ENCODE peak calls at places on chromosomes 11 and 22, in four cellular contexts. One of them, this sample, is unnamed.

GRCh38 chr11:11413776-11414175 is 60.7 kb upstream of the CSNK2A3 start:
- DNase-seq in mesendoderm: no peak
- DNase-seq in mesenchymal stem cell: no peak
- DNase-seq in neuronal stem cell: no peak
- DNase-seq in this sample: no peak

GRCh38 chr22:23683545-23683944 is 7.3 kb upstream of the RGL4 start:
- DNase-seq in mesendoderm: no peak
- DNase-seq in mesenchymal stem cell: no peak
- DNase-seq in neuronal stem cell: no peak
- DNase-seq in this sample: no peak

GRCh38 chr22:39087881-39088687 is 9.0 kb upstream of the APOBEC3H start:
- DNase-seq in mesendoderm: peak; percentile 54
- DNase-seq in mesenchymal stem cell: peak; percentile 6
- DNase-seq in neuronal stem cell: peak; percentile 44
- DNase-seq in this sample: no peak

GRCh38 chr11:33375688-33376311 is 118.6 kb downstream of the HIPK3 start:
- DNase-seq in mesendoderm: peak; percentile 43
- DNase-seq in mesenchymal stem cell: peak; percentile 26
- DNase-seq in neuronal stem cell: peak; percentile 37
- DNase-seq in this sample: peak; percentile 28

GRCh38 chr22:42651134-42651533 is 1.9 kb upstream of the CYB5R3 start:
- DNase-seq in mesenchymal stem cell: peak; percentile 46
- DNase-seq in mesendoderm: no peak
- DNase-seq in neuronal stem cell: no peak
- DNase-seq in this sample: peak; percentile 69

GRCh38 chr22:29691636-29692326 is 28.0 kb upstream of the CABP7 start:
- DNase-seq in mesenchymal stem cell: no peak
- DNase-seq in mesendoderm: peak; percentile 74
- DNase-seq in neuronal stem cell: no peak
- DNase-seq in this sample: no peak

GRCh38 chr11:61354208-61354607 is 7.5 kb downstream of the CYB561A3 start:
- DNase-seq in mesendoderm: no peak
- DNase-seq in mesenchymal stem cell: no peak
- DNase-seq in neuronal stem cell: no peak
- DNase-seq in this sample: no peak

GRCh38 chr11:44952500-44953260 is 2.0 kb upstream of the TP53I11 start:
- DNase-seq in neuronal stem cell: no peak
- DNase-seq in mesenchymal stem cell: no peak
- DNase-seq in mesendoderm: no peak
- DNase-seq in this sample: no peak

GRCh38 chr11:92322225-92322624 is 97.6 kb downstream of the FAT3 start:
- DNase-seq in mesendoderm: no peak
- DNase-seq in mesenchymal stem cell: peak; percentile 29
- DNase-seq in neuronal stem cell: no peak
- DNase-seq in this sample: peak; percentile 42

GRCh38 chr22:38957808-38958207 is 399 bp downstream of the APOBEC3A start:
- DNase-seq in mesendoderm: no peak
- DNase-seq in mesenchymal stem cell: no peak
- DNase-seq in neuronal stem cell: no peak
- DNase-seq in this sample: no peak

GRCh38 chr11:100727410-100727809 is 40.3 kb downstream of the ARHGAP42 start:
- DNase-seq in neuronal stem cell: no peak
- DNase-seq in mesendoderm: no peak
- DNase-seq in mesenchymal stem cell: peak; percentile 28
- DNase-seq in this sample: no peak

GRCh38 chr11:57144531-57145320 is 37.0 kb upstream of the LRRC55 start:
- DNase-seq in mesendoderm: peak; percentile 96
- DNase-seq in mesenchymal stem cell: no peak
- DNase-seq in neuronal stem cell: no peak
- DNase-seq in this sample: no peak

GRCh38 chr11:45655347-45655756 is 10.1 kb downstream of the CHST1 start:
- DNase-seq in mesendoderm: peak; percentile 93
- DNase-seq in neuronal stem cell: peak; percentile 79
- DNase-seq in mesenchymal stem cell: peak; percentile 74
- DNase-seq in this sample: peak; percentile 51

GRCh38 chr22:21826204-21826603 is 41.2 kb downstream of the MAPK1 start:
- DNase-seq in mesenchymal stem cell: no peak
- DNase-seq in neuronal stem cell: no peak
- DNase-seq in mesendoderm: no peak
- DNase-seq in this sample: no peak

GRCh38 chr11:10899542-10899830 is 41.6 kb upstream of the ZBED5 start:
- DNase-seq in mesendoderm: no peak
- DNase-seq in neuronal stem cell: no peak
- DNase-seq in mesenchymal stem cell: no peak
- DNase-seq in this sample: no peak

GRCh38 chr11:113163291-113164030 is 150.9 kb upstream of the TTC12 start:
- DNase-seq in mesendoderm: no peak
- DNase-seq in neuronal stem cell: no peak
- DNase-seq in mesenchymal stem cell: peak; percentile 64
- DNase-seq in this sample: no peak

GRCh38 chr22:48259991-48260670 is 1497.7 kb downstream of the TBC1D22A start:
- DNase-seq in neuronal stem cell: no peak
- DNase-seq in mesenchymal stem cell: no peak
- DNase-seq in mesendoderm: no peak
- DNase-seq in this sample: no peak

GRCh38 chr22:39117585-39118191 is 20.6 kb downstream of the APOBEC3H start:
- DNase-seq in mesendoderm: peak; percentile 81
- DNase-seq in mesenchymal stem cell: peak; percentile 54
- DNase-seq in neuronal stem cell: no peak
- DNase-seq in this sample: peak; percentile 49

GRCh38 chr22:41478891-41479521 is 10.1 kb downstream of the ACO2 start:
- DNase-seq in mesendoderm: no peak
- DNase-seq in mesenchymal stem cell: peak; percentile 52
- DNase-seq in neuronal stem cell: no peak
- DNase-seq in this sample: peak; percentile 59

GRCh38 chr22:41478473-41478872 is 9.6 kb downstream of the ACO2 start:
- DNase-seq in mesendoderm: no peak
- DNase-seq in mesenchymal stem cell: no peak
- DNase-seq in neuronal stem cell: no peak
- DNase-seq in this sample: no peak

GRCh38 chr22:41481131-41481830 is 12.4 kb downstream of the ACO2 start:
- DNase-seq in mesenchymal stem cell: no peak
- DNase-seq in neuronal stem cell: no peak
- DNase-seq in mesendoderm: peak; percentile 23
- DNase-seq in this sample: peak; percentile 54

GRCh38 chr22:41480397-41480735 is 11.4 kb downstream of the ACO2 start:
- DNase-seq in neuronal stem cell: no peak
- DNase-seq in mesenchymal stem cell: no peak
- DNase-seq in mesendoderm: no peak
- DNase-seq in this sample: peak; percentile 92

GRCh38 chr22:41479671-41480396 is 10.9 kb downstream of the ACO2 start:
- DNase-seq in neuronal stem cell: peak; percentile 83
- DNase-seq in mesendoderm: peak; percentile 70
- DNase-seq in mesenchymal stem cell: peak; percentile 59
- DNase-seq in this sample: peak; percentile 73
- H3K18ac ChIP-seq in neuronal stem cell: peak overlapping the region; percentile 12
- H3K18ac ChIP-seq in mesendoderm: no peak overlapping the region
- H3K18ac ChIP-seq in mesenchymal stem cell: no peak overlapping the region
- H3K18ac ChIP-seq in this sample: no peak overlapping the region

GRCh38 chr11:8017071-8017470 is 29.9 kb downstream of the EIF3F start:
- DNase-seq in mesendoderm: no peak
- DNase-seq in mesenchymal stem cell: no peak
- DNase-seq in neuronal stem cell: no peak
- DNase-seq in this sample: no peak

GRCh38 chr11:8019671-8020597 is 32.8 kb downstream of the EIF3F start:
- DNase-seq in neuronal stem cell: no peak
- DNase-seq in mesendoderm: no peak
- DNase-seq in mesenchymal stem cell: peak; percentile 27
- DNase-seq in this sample: peak; percentile 40

GRCh38 chr11:8018742-8019631 is 31.9 kb downstream of the EIF3F start:
- DNase-seq in neuronal stem cell: peak; percentile 75
- DNase-seq in mesenchymal stem cell: peak; percentile 78
- DNase-seq in mesendoderm: peak; percentile 94
- DNase-seq in this sample: peak; percentile 69

GRCh38 chr11:8016396-8016949 is 29.3 kb downstream of the EIF3F start:
- DNase-seq in neuronal stem cell: no peak
- DNase-seq in mesendoderm: peak; percentile 77
- DNase-seq in mesenchymal stem cell: no peak
- DNase-seq in this sample: no peak

GRCh38 chr11:8017894-8018741 is 31.0 kb downstream of the EIF3F start:
- DNase-seq in mesenchymal stem cell: peak; percentile 40
- DNase-seq in mesendoderm: no peak
- DNase-seq in neuronal stem cell: no peak
- DNase-seq in this sample: no peak
- H3K18ac ChIP-seq in mesenchymal stem cell: no peak overlapping the region
- H3K18ac ChIP-seq in mesendoderm: no peak overlapping the region
- H3K18ac ChIP-seq in neuronal stem cell: no peak overlapping the region
- H3K18ac ChIP-seq in this sample: no peak overlapping the region

DNA sequence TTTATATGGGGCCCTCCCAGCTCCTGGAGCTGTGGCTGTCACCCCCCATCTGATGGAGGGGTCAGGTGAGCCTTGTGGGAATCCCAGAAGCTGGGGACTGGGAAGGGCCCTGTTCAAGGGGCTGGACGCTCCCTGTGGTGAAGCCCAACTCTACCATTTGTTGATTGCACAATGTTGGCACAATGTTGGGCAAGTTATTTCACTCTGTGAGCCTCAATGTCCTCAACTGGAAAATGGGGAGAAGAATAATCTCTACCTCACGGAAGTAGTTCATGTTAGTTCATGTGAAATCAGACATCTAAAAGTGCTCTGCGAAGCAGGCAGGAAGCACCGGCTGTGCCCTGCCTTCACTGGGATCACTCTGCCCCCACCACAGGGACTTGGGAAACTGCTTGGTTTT is 817 bp upstream of the PRR5 start:
- DNase-seq in mesendoderm: no peak
- DNase-seq in neuronal stem cell: no peak
- DNase-seq in mesenchymal stem cell: no peak
- DNase-seq in this sample: no peak
- H3K18ac ChIP-seq in mesendoderm: no peak overlapping the region
- H3K18ac ChIP-seq in neuronal stem cell: no peak overlapping the region
- H3K18ac ChIP-seq in mesenchymal stem cell: peak overlapping the region; percentile 90
- H3K18ac ChIP-seq in this sample: peak overlapping the region; percentile 83

DNA sequence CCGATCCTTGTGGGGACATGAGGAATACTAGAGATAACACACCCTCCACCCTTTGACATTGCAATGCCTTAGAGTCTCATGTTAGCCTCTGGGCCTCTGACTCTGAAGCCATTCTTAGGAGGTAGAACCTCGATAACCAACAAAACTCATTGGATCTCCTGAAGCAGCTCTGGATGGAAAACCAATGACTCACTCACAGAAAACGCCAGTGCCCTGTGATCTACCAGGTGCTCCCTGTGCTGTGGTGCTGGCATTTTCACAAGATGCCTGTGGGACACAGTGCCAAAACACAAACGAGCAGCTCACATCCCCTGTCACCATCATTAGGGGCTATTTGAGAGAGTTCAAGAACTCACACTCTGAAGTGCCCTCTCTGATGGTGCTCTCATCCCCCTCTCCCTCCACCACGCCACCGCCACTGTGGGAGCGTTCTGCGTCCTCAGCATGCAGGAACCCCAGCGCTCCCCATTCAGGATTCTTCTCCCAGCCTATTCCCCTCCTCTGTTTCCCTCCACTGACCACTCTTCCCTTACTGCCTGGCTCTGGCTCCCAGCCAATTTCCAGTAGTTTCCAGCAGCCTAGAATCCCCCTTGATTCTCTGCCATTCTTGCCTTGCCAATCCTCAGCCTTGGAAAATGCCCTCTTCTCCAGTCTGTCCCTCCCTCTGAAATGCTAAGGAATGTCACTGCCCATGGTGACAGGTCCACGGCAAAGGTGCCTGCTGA is 4.6 kb upstream of the POLD4 start:
- DNase-seq in mesenchymal stem cell: peak; percentile 49
- DNase-seq in neuronal stem cell: no peak
- DNase-seq in mesendoderm: no peak
- DNase-seq in this sample: peak; percentile 71
- H3K18ac ChIP-seq in mesenchymal stem cell: no peak overlapping the region
- H3K18ac ChIP-seq in neuronal stem cell: no peak overlapping the region
- H3K18ac ChIP-seq in mesendoderm: no peak overlapping the region
- H3K18ac ChIP-seq in this sample: no peak overlapping the region

GRCh38 chr11:129282634-129283033 is 90.5 kb upstream of the ARHGAP32 start:
- DNase-seq in neuronal stem cell: no peak
- DNase-seq in mesendoderm: no peak
- DNase-seq in mesenchymal stem cell: no peak
- DNase-seq in this sample: no peak

GRCh38 chr11:129280027-129280811 is 88.1 kb upstream of the ARHGAP32 start:
- DNase-seq in mesendoderm: no peak
- DNase-seq in mesenchymal stem cell: peak; percentile 12
- DNase-seq in neuronal stem cell: no peak
- DNase-seq in this sample: peak; percentile 65

GRCh38 chr11:129281471-129282268 is 89.5 kb upstream of the ARHGAP32 start:
- DNase-seq in mesenchymal stem cell: no peak
- DNase-seq in neuronal stem cell: no peak
- DNase-seq in mesendoderm: no peak
- DNase-seq in this sample: no peak

GRCh38 chr11:129285387-129285786 is 90.3 kb upstream of the BARX2 start:
- DNase-seq in neuronal stem cell: no peak
- DNase-seq in mesendoderm: no peak
- DNase-seq in mesenchymal stem cell: no peak
- DNase-seq in this sample: no peak

DNA sequence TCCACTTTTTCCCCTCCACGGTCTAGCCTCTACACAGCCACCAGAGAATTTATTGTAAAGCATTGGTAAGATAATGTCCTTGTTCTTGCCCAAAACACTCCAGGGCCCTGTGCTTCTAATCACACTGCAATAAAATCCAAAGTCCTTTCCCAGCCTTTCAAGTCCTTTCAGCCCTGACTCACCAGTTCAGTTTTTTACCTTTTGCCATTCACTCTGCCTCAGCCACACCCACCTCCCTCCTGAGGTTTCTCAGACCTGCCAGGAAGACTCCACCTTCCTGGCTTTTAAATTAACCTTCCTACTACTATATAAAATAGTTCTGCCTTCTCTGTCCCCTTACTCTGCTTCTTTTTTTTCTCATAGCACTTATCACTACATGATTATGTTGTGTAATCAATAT is 91.0 kb upstream of the ARHGAP32 start:
- DNase-seq in mesendoderm: peak; percentile 79
- DNase-seq in neuronal stem cell: no peak
- DNase-seq in mesenchymal stem cell: no peak
- DNase-seq in this sample: no peak
- H3K18ac ChIP-seq in mesendoderm: peak overlapping the region; percentile 3
- H3K18ac ChIP-seq in neuronal stem cell: no peak overlapping the region
- H3K18ac ChIP-seq in mesenchymal stem cell: peak overlapping the region; percentile 12
- H3K18ac ChIP-seq in this sample: no peak overlapping the region

GRCh38 chr22:19841641-19842385 is 12.9 kb downstream of the GNB1L start:
- DNase-seq in neuronal stem cell: no peak
- DNase-seq in mesendoderm: no peak
- DNase-seq in mesenchymal stem cell: no peak
- DNase-seq in this sample: no peak
- H3K18ac ChIP-seq in neuronal stem cell: peak overlapping the region; percentile 79
- H3K18ac ChIP-seq in mesendoderm: no peak overlapping the region
- H3K18ac ChIP-seq in mesenchymal stem cell: no peak overlapping the region
- H3K18ac ChIP-seq in this sample: no peak overlapping the region

GRCh38 chr11:126061707-126062678 is 673 bp downstream of the CDON start:
- DNase-seq in mesenchymal stem cell: peak; percentile 30
- DNase-seq in neuronal stem cell: no peak
- DNase-seq in mesendoderm: peak; percentile 89
- DNase-seq in this sample: peak; percentile 5
- H3K18ac ChIP-seq in mesenchymal stem cell: peak overlapping the region; percentile 84
- H3K18ac ChIP-seq in neuronal stem cell: peak overlapping the region; percentile 97
- H3K18ac ChIP-seq in mesendoderm: peak overlapping the region; percentile 43
- H3K18ac ChIP-seq in this sample: no peak overlapping the region

This sample was measured in IMR-90.